ENCODE peak calls at places on chromosomes 11 and 22, in five cellular contexts. F, T, C, D and S are unnamed samples. For H3K4me1, the result is how much of the 10 kb centered on the place peaks cover.

GRCh38 chr11:72930011-72930410 is 115.8 kb downstream of the ATG16L2 start:
- DNase-seq in F (no peak), T (no peak), C (no peak), D (no peak), S (no peak)

GRCh38 chr11:124535552-124536232 is 7.8 kb downstream of the OR8B12 start:
- DNase-seq in F (no peak), T (no peak), C (no peak), D (no peak), S (no peak)

GRCh38 chr11:126105748-126106080 is 43.0 kb upstream of the CDON start:
- DNase-seq in F (no peak), T (no peak), C (no peak), D (no peak), S (no peak)

GRCh38 chr22:23478175-23478574 is 101.9 kb downstream of the IGLL1 start:
- DNase-seq in F (no peak), T (no peak), C (no peak), D (no peak), S (no peak)

GRCh38 chr11:101446238-101446637 is 137.6 kb downstream of the TRPC6 start:
- DNase-seq in F (no peak), T (no peak), C (no peak), D (no peak), S (no peak)

GRCh38 chr11:128305588-128305987 is 281.8 kb downstream of the ETS1 start:
- DNase-seq in F (no peak), T (no peak), C (no peak), D (no peak), S (no peak)

GRCh38 chr11:18706330-18707243 is 8.0 kb downstream of the TMEM86A start:
- DNase-seq in F (no peak), T (peak), C (no peak), D (no peak), S (peak)

GRCh38 chr22:31079095-31079642 is 1.9 kb upstream of the SMTN start:
- DNase-seq in F (no peak), T (peak), C (no peak), D (peak), S (peak)

GRCh38 chr11:21412652-21413383 is 743.4 kb downstream of the NELL1 start:
- DNase-seq in F (no peak), T (no peak), C (no peak), D (no peak), S (no peak)

GRCh38 chr11:132028380-132029240 is 658.2 kb downstream of the NTM start:
- DNase-seq in F (no peak), T (peak), C (no peak), D (peak), S (peak)

GRCh38 chr11:131064373-131064991 is 148.2 kb upstream of the SNX19 start:
- DNase-seq in F (no peak), T (peak), C (peak), D (peak), S (peak)

GRCh38 chr11:19380375-19380774 is 139.6 kb upstream of the E2F8 start:
- DNase-seq in F (no peak), T (no peak), C (no peak), D (no peak), S (no peak)

GRCh38 chr11:77081381-77081851 is 14.6 kb downstream of the CAPN5 start:
- DNase-seq in F (no peak), T (no peak), C (no peak), D (no peak), S (peak)

GRCh38 chr11:118631109-118631508 is 23.7 kb downstream of the PHLDB1 start:
- DNase-seq in F (no peak), T (no peak), C (no peak), D (no peak), S (no peak)

DNA sequence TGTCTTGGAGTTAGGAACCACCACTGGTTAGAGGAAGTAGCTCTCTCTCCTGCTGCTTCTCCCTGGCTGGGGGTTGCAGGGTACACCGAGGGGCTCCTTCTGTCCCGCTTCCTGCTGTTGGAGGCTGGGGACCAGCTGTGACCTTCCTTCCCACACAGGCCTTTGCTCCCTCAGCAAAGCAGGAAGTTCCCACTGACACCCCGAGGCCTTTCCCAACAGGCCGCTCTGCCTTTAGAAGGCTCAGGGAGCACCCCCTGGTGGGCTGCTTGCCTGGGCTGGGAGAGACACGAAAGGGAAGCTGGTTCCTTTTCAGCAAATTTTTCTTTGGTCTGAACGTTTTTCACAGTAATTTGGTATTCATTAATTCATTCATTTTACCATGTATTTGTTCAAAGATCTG is 527.9 kb upstream of the B3GAT1 start:
- DNase-seq in F (no peak), T (no peak), C (no peak), D (peak), S (no peak)
- TF ChIP-seq CTCF in F (no peak), T (no peak), C (no peak), D (peak), S (no peak)

DNA sequence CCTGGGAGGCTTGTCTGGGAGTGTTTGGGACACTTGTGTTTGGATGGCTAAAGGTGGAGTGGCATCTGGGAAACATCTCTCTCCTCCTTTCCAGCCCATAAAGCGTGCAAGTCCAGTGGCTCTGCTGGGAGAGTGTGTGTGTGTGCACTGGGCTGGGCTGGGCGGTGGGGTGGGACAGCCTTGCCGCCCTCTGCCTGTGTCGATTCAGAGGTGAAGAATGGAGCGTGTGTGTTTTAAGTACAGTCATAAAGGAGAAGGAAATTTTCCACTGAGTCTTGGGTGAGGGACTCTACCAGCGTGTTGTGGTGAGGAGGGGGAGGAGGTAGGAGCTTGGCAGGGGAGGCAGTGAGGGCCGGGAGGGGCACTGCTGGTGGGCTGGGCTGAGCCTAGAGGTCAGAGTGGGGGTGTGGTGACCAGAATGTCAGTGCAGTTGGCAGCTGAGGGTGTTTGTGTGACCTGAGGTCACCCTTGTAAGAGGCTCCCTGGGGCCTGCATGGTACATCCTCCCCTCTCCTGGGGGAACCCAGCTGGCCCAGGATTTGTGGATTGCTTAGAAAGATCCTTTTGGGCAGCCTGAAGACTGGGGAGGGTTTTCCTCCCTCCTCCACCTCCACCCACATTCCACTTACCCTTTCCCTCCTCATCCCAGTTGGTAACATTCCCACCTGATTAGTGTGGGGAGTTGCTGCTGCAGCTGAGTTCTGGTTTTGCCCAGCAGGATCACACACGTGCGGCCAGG is 1.7 kb downstream of the TIMP3 start:
- DNase-seq in F (no peak), T (no peak), C (no peak), D (no peak), S (no peak)
- TF ChIP-seq POLR2AphosphoS5 in F (no peak), T (no peak), C (no peak), D (no peak), S (no peak)

DNA sequence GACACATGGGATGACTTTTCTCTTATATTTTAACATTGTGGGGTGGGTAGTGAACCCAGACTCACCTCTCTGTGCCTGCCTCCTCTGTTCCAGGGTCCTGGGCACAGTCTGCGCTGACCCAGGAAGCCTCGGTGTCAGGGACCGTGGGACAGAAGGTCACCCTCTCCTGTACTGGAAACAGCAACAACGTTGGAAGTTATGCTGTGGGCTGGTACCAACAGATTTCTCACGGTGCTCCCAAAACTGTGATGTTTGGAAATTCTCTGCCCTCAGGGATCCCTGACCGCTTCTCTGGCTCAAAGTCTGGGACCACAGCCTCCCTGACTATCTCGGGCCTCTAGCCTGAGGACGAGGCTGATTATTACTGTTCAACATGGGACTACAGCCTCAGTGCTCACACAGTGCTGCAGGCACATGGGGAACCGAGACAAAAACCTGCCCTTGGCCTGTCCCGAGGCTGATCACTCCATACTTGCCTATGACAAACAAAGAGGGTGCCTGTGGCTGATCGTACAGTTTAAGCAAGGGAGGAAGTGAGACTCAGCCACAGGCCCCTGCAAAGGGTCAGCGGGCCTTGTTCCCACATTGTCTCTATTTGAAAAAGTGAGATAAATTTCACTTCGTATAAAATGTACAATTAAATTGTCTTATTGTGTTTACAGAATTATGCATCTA is 43.7 kb upstream of the TOP3B start:
- DNase-seq in F (no peak), T (no peak), C (peak), D (no peak), S (no peak)
- H3K4me1 ChIP-seq in F (under half), T (under half), C (half or more), D (under half), S (under half)

DNA sequence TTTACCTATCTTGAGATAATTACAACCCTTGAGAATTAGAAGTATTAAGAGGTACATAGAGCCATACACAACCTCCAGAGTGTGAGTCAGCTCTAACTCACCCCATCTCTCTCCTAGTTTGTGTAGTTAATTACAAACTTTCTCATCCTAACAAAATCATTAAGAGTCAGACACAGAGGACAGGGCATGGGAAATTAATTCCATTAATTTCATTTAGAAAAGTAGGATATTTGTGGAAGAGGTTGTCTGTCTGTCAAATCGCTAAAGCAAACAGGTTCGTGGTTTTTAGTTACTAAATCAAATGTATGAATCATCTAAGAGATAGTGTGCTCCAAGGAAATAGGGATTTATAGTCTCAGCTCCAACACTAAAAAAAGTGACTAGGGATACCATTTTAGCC is 1261.4 kb upstream of the TENM4 start:
- DNase-seq in F (no peak), T (no peak), C (no peak), D (no peak), S (no peak)
- TF ChIP-seq CTCF in F (no peak), T (no peak), C (no peak), D (no peak), S (no peak)

GRCh38 chr22:37260939-37261338 is 16.9 kb upstream of the RAC2 start:
- DNase-seq in F (no peak), T (peak), C (no peak), D (peak), S (peak)

GRCh38 chr22:37259540-37260029 is 15.5 kb upstream of the RAC2 start:
- DNase-seq in F (no peak), T (no peak), C (no peak), D (no peak), S (no peak)

GRCh38 chr22:37260396-37260795 is 16.3 kb upstream of the RAC2 start:
- DNase-seq in F (no peak), T (no peak), C (no peak), D (no peak), S (no peak)

GRCh38 chr22:37258005-37258790 is 14.1 kb upstream of the RAC2 start:
- DNase-seq in F (no peak), T (no peak), C (no peak), D (no peak), S (no peak)

DNA sequence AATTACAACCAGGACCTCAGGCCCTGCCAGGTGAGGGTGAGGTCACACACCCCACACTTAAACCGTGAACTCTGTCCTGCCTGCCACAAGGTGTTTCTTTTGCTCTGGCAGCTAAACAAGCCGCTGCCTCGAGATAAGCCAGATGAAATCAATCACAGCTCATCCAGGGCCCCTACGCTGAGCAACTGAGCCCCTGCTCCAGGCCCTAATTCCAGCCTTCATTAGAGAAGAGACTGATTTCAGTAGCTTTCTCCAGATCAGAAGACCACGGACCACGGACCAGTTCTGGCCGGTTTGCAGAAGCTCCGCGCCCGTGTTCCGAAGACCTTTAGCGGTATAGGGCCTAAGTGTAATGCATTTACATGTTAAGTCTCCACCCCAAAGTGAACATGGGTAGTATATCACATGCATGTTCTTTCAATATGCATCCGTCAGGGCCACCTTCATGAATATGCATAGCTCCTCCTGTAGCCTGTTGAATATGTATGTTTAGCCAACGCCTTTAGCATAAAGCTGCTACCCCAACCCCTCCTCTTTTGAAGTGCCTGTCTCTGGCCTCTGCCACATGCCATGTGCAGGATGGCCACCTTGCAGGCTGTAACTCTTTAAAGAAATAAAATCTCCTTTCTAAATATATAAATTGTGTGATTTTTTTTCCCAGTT is 14.9 kb upstream of the RAC2 start:
- DNase-seq in F (no peak), T (no peak), C (no peak), D (no peak), S (no peak)
- TF ChIP-seq POLR2AphosphoS5 in F (no peak), T (no peak), C (no peak), D (no peak), S (no peak)

GRCh38 chr11:27358306-27358705 is 4.7 kb downstream of the CCDC34 start:
- DNase-seq in F (no peak), T (no peak), C (no peak), D (no peak), S (no peak)

GRCh38 chr11:27356624-27357222 is 6.3 kb downstream of the CCDC34 start:
- DNase-seq in F (no peak), T (no peak), C (no peak), D (no peak), S (no peak)

GRCh38 chr11:27355575-27356104 is 7.4 kb downstream of the CCDC34 start:
- DNase-seq in F (no peak), T (no peak), C (no peak), D (no peak), S (no peak)

GRCh38 chr11:27354359-27354965 is 8.6 kb downstream of the CCDC34 start:
- DNase-seq in F (no peak), T (no peak), C (no peak), D (peak), S (no peak)

GRCh38 chr11:27357250-27357649 is 5.8 kb downstream of the CCDC34 start:
- DNase-seq in F (no peak), T (peak), C (no peak), D (no peak), S (peak)
- H3K4me1 ChIP-seq in F (under half), T (under half), C (under half), D (half or more), S (under half)